ENCODE peak calls at places on chromosome 18, in four cellular contexts. L is K562, A is GM12878, P is HepG2. U is an unnamed sample.

GRCh38 chr18:26863122-26863879 is 2.2 kb downstream of the AQP4 start:
- DNase-seq in L (no peak), A (no peak), P (no peak), U (peak; percentile 15)

GRCh38 chr18:26764584-26764983 is 100.9 kb downstream of the AQP4 start:
- DNase-seq in L (no peak), A (no peak), P (no peak), U (no peak)

GRCh38 chr18:33578371-33579146 is 540 bp downstream of the ASXL3 start:
- DNase-seq in L (no peak), A (no peak), P (peak; percentile 1), U (no peak)

GRCh38 chr18:32378705-32379104 is 92.0 kb downstream of the GAREM1 start:
- DNase-seq in L (no peak), A (no peak), P (peak; percentile 66), U (peak; percentile 57)

GRCh38 chr18:24605454-24605853 is 145.0 kb downstream of the HRH4 start:
- DNase-seq in L (no peak), A (no peak), P (no peak), U (no peak)

GRCh38 chr18:71223487-71223886 is 934.6 kb downstream of the SOCS6 start:
- DNase-seq in L (no peak), A (no peak), P (no peak), U (no peak)

GRCh38 chr18:57150828-57151227 is 3.9 kb downstream of the BOD1L2 start:
- DNase-seq in L (peak; percentile 7), A (no peak), P (no peak), U (no peak)

GRCh38 chr18:13216732-13217465 is 1.7 kb upstream of the LDLRAD4 start:
- DNase-seq in L (no peak), A (no peak), P (no peak), U (no peak)

GRCh38 chr18:56952026-56952425 is 194.9 kb upstream of the BOD1L2 start:
- DNase-seq in L (no peak), A (no peak), P (no peak), U (peak; percentile 9)

GRCh38 chr18:1914489-1914888 is 656.8 kb downstream of the METTL4 start:
- DNase-seq in L (peak; percentile 11), A (no peak), P (peak; percentile 1), U (peak; percentile 0)

GRCh38 chr18:9354256-9354655 is 19.7 kb downstream of the TWSG1 start:
- DNase-seq in L (no peak), A (peak; percentile 61), P (no peak), U (no peak)

GRCh38 chr18:61398961-61399632 is 65.9 kb downstream of the CDH20 start:
- DNase-seq in L (no peak), A (no peak), P (no peak), U (no peak)

GRCh38 chr18:12819822-12820221 is 64.2 kb downstream of the PTPN2 start:
- DNase-seq in L (no peak), A (no peak), P (no peak), U (no peak)

GRCh38 chr18:29664278-29665021 is 1378.1 kb downstream of the DSC3 start:
- DNase-seq in L (no peak), A (no peak), P (no peak), U (no peak)

GRCh38 chr18:2146092-2146491 is 425.2 kb downstream of the METTL4 start:
- DNase-seq in L (no peak), A (no peak), P (no peak), U (no peak)

GRCh38 chr18:67778016-67778415 is 261.5 kb upstream of the DSEL start:
- DNase-seq in L (no peak), A (no peak), P (no peak), U (no peak)

GRCh38 chr18:48058486-48058885 is 128.0 kb upstream of the SMAD2 start:
- DNase-seq in L (no peak), A (no peak), P (no peak), U (no peak)

GRCh38 chr18:12098389-12098788 is 4.7 kb downstream of the ANKRD62 start:
- DNase-seq in L (no peak), A (peak; percentile 26), P (no peak), U (no peak)

GRCh38 chr18:59142274-59142673 is 2.6 kb downstream of the SEC11C start:
- DNase-seq in L (no peak), A (peak; percentile 44), P (no peak), U (no peak)

GRCh38 chr18:46939337-46939963 is 22.0 kb downstream of the KATNAL2 start:
- DNase-seq in L (peak; percentile 10), A (no peak), P (peak; percentile 15), U (peak; percentile 24)

GRCh38 chr18:9638886-9639285 is 24.5 kb upstream of the PPP4R1 start:
- DNase-seq in L (no peak), A (no peak), P (no peak), U (no peak)

GRCh38 chr18:58609536-58609993 is 19.3 kb downstream of the ALPK2 start:
- DNase-seq in L (no peak), A (peak; percentile 40), P (peak; percentile 60), U (no peak)

GRCh38 chr18:36094431-36094830 is 27.1 kb upstream of the RPRD1A start:
- DNase-seq in L (no peak), A (no peak), P (no peak), U (no peak)
- TF ChIP-seq POLR2AphosphoS2 in L (no peak), A (no peak), P (no peak), U (no peak)

GRCh38 chr18:21605218-21605617 is 4.7 kb upstream of the ESCO1 start:
- DNase-seq in L (no peak), A (no peak), P (no peak), U (no peak)
- TF ChIP-seq POLR2AphosphoS2 in L (no peak), A (no peak), P (no peak), U (no peak)

GRCh38 chr18:43420950-43421349 is 143.7 kb upstream of the SYT4 start:
- DNase-seq in L (no peak), A (no peak), P (no peak), U (no peak)
- TF ChIP-seq POLR2AphosphoS2 in L (no peak), A (no peak), P (no peak), U (no peak)

DNA sequence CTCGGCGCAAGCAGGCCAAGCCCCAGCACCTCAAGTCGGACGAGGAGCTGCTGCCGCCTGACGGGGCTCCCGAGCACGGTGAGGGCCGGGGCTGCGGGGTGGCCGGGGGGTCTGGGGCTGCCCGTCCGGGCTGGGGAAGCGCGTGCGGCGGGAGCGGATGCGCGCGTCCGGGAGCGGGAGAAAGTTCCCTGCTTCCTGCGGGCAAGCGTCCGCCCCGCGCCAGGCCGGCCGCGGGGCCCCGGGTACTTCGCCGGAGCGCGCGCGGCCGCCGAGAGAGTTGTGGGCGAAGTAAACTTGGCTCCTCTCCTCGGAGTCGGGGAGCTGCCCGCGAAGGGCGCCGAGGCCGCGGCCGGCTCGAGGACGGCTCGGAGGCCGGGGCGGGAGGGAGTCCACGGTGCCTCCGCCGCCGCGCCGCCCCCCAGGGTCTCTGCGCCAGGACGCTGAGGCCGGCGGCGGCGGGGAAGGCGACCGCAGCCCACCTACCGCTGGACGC is 707 bp downstream of the SALL3 start:
- DNase-seq in L (no peak), A (no peak), P (no peak), U (no peak)
- TF ChIP-seq POLR2AphosphoS2 in L (no peak), A (no peak), P (no peak), U (no peak)

GRCh38 chr18:36411745-36412168 is 114.2 kb downstream of the FHOD3 start:
- DNase-seq in L (peak; percentile 48), A (no peak), P (peak; percentile 21), U (no peak)

GRCh38 chr18:36415606-36416005 is 118.1 kb downstream of the FHOD3 start:
- DNase-seq in L (no peak), A (no peak), P (no peak), U (no peak)

GRCh38 chr18:36409779-36410178 is 112.3 kb downstream of the FHOD3 start:
- DNase-seq in L (no peak), A (no peak), P (no peak), U (no peak)

GRCh38 chr18:36410346-36410745 is 112.8 kb downstream of the FHOD3 start:
- DNase-seq in L (no peak), A (no peak), P (no peak), U (no peak)

DNA sequence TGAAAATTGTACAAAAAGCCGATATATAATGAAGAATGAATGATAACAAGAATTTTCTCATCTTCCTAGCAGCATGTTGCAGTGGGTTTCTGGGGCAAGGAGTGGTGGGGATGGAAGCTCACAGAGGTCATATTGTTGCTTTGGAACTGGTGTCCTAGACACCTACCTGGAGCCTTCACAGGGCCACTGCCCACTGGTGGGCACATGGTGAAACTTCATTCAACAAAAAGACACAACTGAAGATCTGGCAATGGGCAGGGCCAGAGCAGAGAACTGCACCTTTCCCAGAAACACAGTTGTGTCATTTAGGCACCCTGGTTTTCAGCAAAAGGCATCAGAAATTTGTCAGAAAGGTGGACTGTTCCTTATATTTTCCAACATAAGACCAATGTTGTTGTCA is 115.3 kb downstream of the FHOD3 start:
- DNase-seq in L (no peak), A (no peak), P (peak; percentile 29), U (peak; percentile 4)
- TF ChIP-seq POLR2AphosphoS2 in L (no peak), A (no peak), P (no peak), U (no peak)

DNA sequence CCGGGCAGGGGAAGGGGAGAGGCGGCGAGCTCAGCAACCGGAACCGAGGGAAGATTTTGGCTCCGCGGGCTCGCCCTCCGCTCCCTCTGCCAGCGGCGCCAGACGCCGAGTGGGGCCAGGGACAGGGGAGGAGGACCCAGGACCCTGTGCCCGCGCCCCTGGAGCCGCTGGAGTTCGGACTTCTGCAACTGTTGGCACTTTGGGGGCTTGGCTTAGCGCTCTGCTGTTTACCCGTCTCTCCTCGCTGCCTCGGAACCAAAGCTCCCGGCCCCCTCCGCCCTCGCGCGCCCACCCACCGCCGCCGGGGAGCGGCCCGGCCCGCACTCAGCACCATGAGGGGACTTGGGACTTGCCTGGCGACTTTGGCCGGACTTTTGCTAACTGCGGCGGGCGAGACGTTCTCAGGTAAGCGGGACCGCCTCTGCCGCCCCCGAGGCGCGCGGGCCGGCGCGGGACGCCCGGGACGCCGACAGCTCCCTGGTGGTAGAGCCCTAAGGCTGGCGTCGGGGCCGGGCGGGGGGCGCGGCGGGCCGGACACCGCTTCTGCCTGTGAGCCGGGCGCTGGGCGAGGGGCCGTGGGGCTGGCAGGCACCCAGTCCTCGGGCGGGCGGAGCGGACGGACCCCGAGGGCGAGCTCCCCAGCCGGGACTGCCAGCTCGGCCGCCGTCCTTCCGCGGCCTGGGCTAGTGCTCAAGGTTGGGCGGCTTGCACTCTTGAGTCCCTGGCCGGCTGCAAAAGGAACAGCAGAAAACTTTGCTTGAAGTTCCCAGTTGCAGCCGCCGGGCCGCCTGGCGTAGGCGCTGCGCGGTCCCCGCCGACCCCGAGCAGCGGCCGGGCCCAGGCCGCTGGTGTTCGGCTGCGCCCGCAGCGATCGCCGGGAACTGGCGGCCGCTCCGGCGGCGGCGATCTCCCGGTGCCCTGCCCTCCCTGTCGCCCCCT is 640 bp downstream of the PTPRM start:
- DNase-seq in L (no peak), A (no peak), P (no peak), U (no peak)
- TF ChIP-seq POLR2AphosphoS2 in L (no peak), A (no peak), P (no peak), U (no peak)

GRCh38 chr18:23356416-23356815 is 96.7 kb upstream of the RIOK3 start:
- DNase-seq in L (no peak), A (no peak), P (peak; percentile 40), U (no peak)

GRCh38 chr18:23354625-23355024 is 98.5 kb upstream of the RIOK3 start:
- DNase-seq in L (peak; percentile 42), A (no peak), P (peak; percentile 20), U (peak; percentile 3)

GRCh38 chr18:23355206-23355605 is 97.9 kb upstream of the RIOK3 start:
- DNase-seq in L (no peak), A (no peak), P (no peak), U (no peak)

GRCh38 chr18:23357992-23358594 is 95.0 kb upstream of the RIOK3 start:
- DNase-seq in L (no peak), A (no peak), P (no peak), U (no peak)

GRCh38 chr18:23356915-23357421 is 96.1 kb upstream of the RIOK3 start:
- DNase-seq in L (no peak), A (no peak), P (peak; percentile 83), U (no peak)
- TF ChIP-seq POLR2AphosphoS2 in L (no peak), A (no peak), P (no peak), U (no peak)

U was measured in A549.